ENCODE peak calls at places on chromosomes 12 and 14, in nine cellular contexts. Q, L, N, O, P, R, K, B and U are unnamed samples.
A peak's percentile ranks its signal among the peaks of the same experiment; 100 is the strongest.

GRCh38 chr14:72822946-72823611 is 70.8 kb downstream of the DPF3 start:
- DNase-seq in K (no peak), B (no peak), R (no peak), Q (no peak), L (no peak), O (no peak), P (no peak), N (no peak), U (peak; percentile 2)

GRCh38 chr14:102532204-102532658 is 22.7 kb upstream of the ANKRD9 start:
- DNase-seq in L (peak; percentile 68), O (no peak), N (no peak), B (no peak), Q (peak; percentile 17), R (no peak), K (no peak), P (no peak), U (peak; percentile 32)

GRCh38 chr12:124512667-124513296 is 54.6 kb downstream of the NCOR2 start:
- DNase-seq in L (peak; percentile 98), P (peak; percentile 93), B (peak; percentile 73), R (peak; percentile 96), K (peak; percentile 89), O (no peak), Q (peak; percentile 98), N (peak; percentile 98), U (peak; percentile 97)

GRCh38 chr14:64707661-64708060 is 3.4 kb downstream of the PLEKHG3 start:
- DNase-seq in N (peak; percentile 44), R (peak; percentile 92), O (no peak), K (no peak), L (peak; percentile 91), P (peak; percentile 43), B (no peak), Q (peak; percentile 85), U (peak; percentile 60)

GRCh38 chr14:100449225-100449987 is 126.3 kb downstream of the SLC25A47 start:
- DNase-seq in K (no peak), Q (no peak), O (no peak), N (no peak), L (no peak), P (no peak), R (no peak), B (no peak), U (no peak)

GRCh38 chr14:59688224-59689170 is 111.9 kb upstream of the CCDC175 start:
- DNase-seq in K (peak; percentile 57), N (peak; percentile 84), Q (peak; percentile 53), P (peak; percentile 76), L (peak; percentile 94), B (peak; percentile 19), R (peak; percentile 10), O (peak; percentile 35), U (peak; percentile 37)

GRCh38 chr12:90124289-90124688 is 415.7 kb upstream of the ATP2B1 start:
- DNase-seq in K (no peak), R (no peak), L (peak; percentile 67), P (peak; percentile 1), B (no peak), O (no peak), Q (no peak), N (no peak), U (no peak)

GRCh38 chr14:81889529-81889928 is 355.9 kb upstream of the SEL1L start:
- DNase-seq in K (no peak), N (no peak), B (no peak), L (no peak), O (no peak), R (no peak), Q (no peak), P (no peak), U (no peak)

GRCh38 chr12:125110641-125111360 is 45.6 kb downstream of the AACS start:
- DNase-seq in O (no peak), R (peak; percentile 18), N (no peak), Q (peak; percentile 74), L (peak; percentile 33), P (peak; percentile 77), K (peak; percentile 51), B (no peak), U (peak; percentile 28)

GRCh38 chr12:109592195-109592904 is 18.8 kb downstream of the MVK start:
- DNase-seq in O (no peak), N (no peak), K (no peak), P (no peak), R (no peak), L (no peak), B (no peak), Q (no peak), U (no peak)

GRCh38 chr14:81458352-81458751 is 58.2 kb upstream of the STON2 start:
- DNase-seq in L (no peak), R (no peak), P (no peak), O (no peak), K (no peak), N (no peak), B (no peak), Q (no peak), U (no peak)

GRCh38 chr14:95253039-95253620 is 66.6 kb downstream of the CLMN start:
- DNase-seq in P (no peak), B (no peak), K (no peak), O (no peak), N (no peak), L (no peak), R (no peak), Q (no peak), U (no peak)
- H3K4me1 ChIP-seq in P (peaks cover 15% of the 10 kb centered on the region), B (peaks cover 25% of the 10 kb centered on the region), K (peaks cover 13% of the 10 kb centered on the region), O (peaks cover 13% of the 10 kb centered on the region), N (peaks cover 24% of the 10 kb centered on the region), L (peaks cover 17% of the 10 kb centered on the region), R (peaks cover 24% of the 10 kb centered on the region), Q (peaks cover 3% of the 10 kb centered on the region), U (peaks cover 2% of the 10 kb centered on the region)

GRCh38 chr12:93127582-93128331 is 198.7 kb upstream of the EEA1 start:
- DNase-seq in R (peak; percentile 70), L (no peak), K (no peak), B (no peak), Q (peak; percentile 92), O (no peak), N (peak; percentile 67), P (peak; percentile 76), U (peak; percentile 71)

GRCh38 chr12:93130371-93131049 is 201.4 kb upstream of the EEA1 start:
- DNase-seq in B (no peak), R (no peak), K (no peak), O (peak; percentile 9), Q (no peak), P (no peak), L (no peak), N (no peak), U (no peak)

GRCh38 chr12:93127107-93127560 is 198.0 kb upstream of the EEA1 start:
- DNase-seq in L (no peak), B (no peak), Q (no peak), N (no peak), K (no peak), O (no peak), R (no peak), P (no peak), U (no peak)

GRCh38 chr12:93126069-93126474 is 197.0 kb upstream of the EEA1 start:
- DNase-seq in P (no peak), B (no peak), L (no peak), Q (no peak), K (no peak), N (no peak), R (no peak), O (no peak), U (no peak)

DNA sequence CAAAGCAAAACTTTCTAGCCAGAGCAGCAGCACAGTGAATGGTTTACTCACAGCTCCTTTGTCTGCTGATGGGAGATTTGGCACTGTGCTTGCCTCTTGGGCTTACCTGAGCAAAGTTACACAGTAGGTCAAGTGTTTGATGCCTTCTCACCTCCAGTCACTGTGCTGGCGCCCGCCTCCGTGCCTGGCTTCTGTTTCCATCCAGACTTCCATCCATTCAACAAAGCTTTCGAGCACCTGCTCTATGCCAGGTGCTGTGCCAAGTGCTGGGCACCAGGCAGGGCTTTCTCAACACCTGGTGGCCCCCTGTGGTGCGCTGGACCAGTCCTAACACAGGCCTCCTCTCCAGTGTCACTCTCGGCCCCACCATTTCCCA is 199.2 kb upstream of the EEA1 start:
- DNase-seq in O (no peak), L (no peak), R (no peak), Q (no peak), N (no peak), P (no peak), K (no peak), B (no peak), U (no peak)
- H3K9ac ChIP-seq in O (no peak overlapping the region), L (no peak overlapping the region), R (no peak overlapping the region), Q (no peak overlapping the region), N (no peak overlapping the region), P (no peak overlapping the region), K (no peak overlapping the region), B (no peak overlapping the region), U (no peak overlapping the region)

DNA sequence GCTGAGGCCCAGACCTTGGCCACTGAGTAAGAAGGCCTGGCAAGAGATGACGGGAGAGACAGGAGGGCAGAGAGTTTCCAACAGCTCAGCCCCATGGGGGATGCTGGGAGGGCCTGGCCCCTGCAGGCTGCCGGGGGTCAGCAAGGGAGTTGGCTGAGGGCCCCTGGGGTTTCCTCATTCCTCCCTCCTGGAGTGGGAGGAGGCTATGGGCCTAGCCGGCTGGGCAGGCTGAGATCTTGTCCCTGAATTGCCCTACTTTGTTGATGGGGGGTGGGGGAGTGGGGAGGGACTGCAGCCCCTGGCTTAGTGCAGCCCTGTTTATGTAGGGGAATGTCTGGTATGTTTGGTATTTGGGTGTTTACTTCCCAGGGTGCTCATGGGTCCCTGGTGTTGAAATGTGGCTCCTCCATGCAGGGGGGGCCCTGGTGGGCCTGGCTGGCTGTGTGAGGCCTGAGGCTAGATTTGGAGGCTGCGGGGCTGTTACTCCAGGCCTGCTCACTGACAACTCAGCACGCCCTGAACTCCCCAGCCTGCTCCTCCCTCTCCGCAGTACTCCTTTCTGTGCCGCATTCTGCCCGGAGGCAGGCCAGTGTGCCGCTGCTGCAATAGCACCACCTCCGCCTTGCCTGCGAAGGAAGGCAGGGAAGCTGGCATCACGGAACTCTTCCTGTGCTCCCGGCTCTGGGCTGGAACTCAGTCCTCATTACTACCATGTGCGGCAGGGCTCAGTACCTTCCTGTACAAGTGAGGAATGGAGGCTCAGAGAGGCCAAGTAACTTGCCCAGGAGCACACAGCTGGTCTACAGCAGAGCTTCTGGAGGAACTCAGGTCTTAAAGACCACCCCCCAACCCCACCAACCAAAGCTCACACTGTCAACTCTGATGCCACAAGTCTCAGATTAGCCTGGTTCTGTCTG is 25.3 kb downstream of the JDP2 start:
- DNase-seq in R (peak; percentile 75), K (no peak), B (peak; percentile 92), L (peak; percentile 5), N (peak; percentile 99), O (no peak), P (peak; percentile 96), Q (peak; percentile 89), U (peak; percentile 95)
- H3K4me1 ChIP-seq in R (peaks cover 24% of the 10 kb centered on the region), K (peaks cover 18% of the 10 kb centered on the region), B (peaks cover 28% of the 10 kb centered on the region), L (peaks cover 24% of the 10 kb centered on the region), N (peaks cover 7% of the 10 kb centered on the region), O (no peaks in the 10 kb centered on the region), P (peaks cover 66% of the 10 kb centered on the region), Q (peaks cover 70% of the 10 kb centered on the region), U (peaks cover 35% of the 10 kb centered on the region)

GRCh38 chr14:71415404-71415690 is 508.1 kb downstream of the PCNX1 start:
- DNase-seq in Q (peak; percentile 79), O (no peak), R (peak; percentile 69), P (peak; percentile 89), L (no peak), K (no peak), B (no peak), N (no peak), U (peak; percentile 84)
- H3K9ac ChIP-seq in Q (no peak overlapping the region), O (no peak overlapping the region), R (peak overlapping the region; percentile 42), P (no peak overlapping the region), L (no peak overlapping the region), K (no peak overlapping the region), B (no peak overlapping the region), N (no peak overlapping the region), U (no peak overlapping the region)